ENCODE peak calls at places on chromosomes 12 and 14, in ten cellular contexts. H is iris pigment epithelial cell; R is iPS-NIHi11; E is EL; Z is CD4-positive, CD25-positive, alpha-beta regulatory T cell; S is BJ; F is tibial artery; T is NCI-H1105; X is KBM-7; L is stimulated activated CD4-positive, alpha-beta T cell treated with anti-CD3 and anti-CD28 coated beads, Interleukin-12 subunit alpha, Interleukin-12 subunit beta, amount 100 ng/mL, for 4 hours. P is an unnamed sample.

GRCh38 chr12:90484130-90484529 is 470.8 kb downstream of the CCER1 start:
- DNase-seq in H (no peak), R (no peak), E (no peak), Z (no peak), S (no peak), F (no peak), T (no peak), X (no peak), L (no peak), P (no peak)

GRCh38 chr12:63151898-63152700 is 1.1 kb upstream of the AVPR1A start:
- DNase-seq in H (peak; percentile 59), R (peak; percentile 83), E (peak; percentile 50), Z (no peak), S (no peak), F (peak; percentile 68), T (peak; percentile 66), X (peak; percentile 89), L (no peak), P (peak; percentile 70)

GRCh38 chr12:127987199-127987901 is 279.6 kb upstream of the TMEM132C start:
- DNase-seq in H (peak; percentile 22), R (no peak), E (peak; percentile 94), Z (no peak), S (peak; percentile 65), F (no peak), T (no peak), X (no peak), L (no peak), P (no peak)

GRCh38 chr12:81953541-81953940 is 194.4 kb upstream of the PPFIA2 start:
- DNase-seq in H (no peak), R (no peak), E (no peak), Z (no peak), S (no peak), F (no peak), T (no peak), X (no peak), L (no peak), P (no peak)

GRCh38 chr14:106489112-106489881 is 962.9 kb downstream of the TMEM121 start:
- DNase-seq in H (no peak), R (no peak), E (no peak), Z (no peak), S (no peak), F (no peak), T (no peak), X (no peak), L (no peak), P (no peak)

GRCh38 chr12:27332407-27333310 is at the start of gene BMAL2:
- DNase-seq in H (peak; percentile 48), R (peak; percentile 91), E (peak; percentile 63), Z (no peak), S (no peak), F (no peak), T (peak; percentile 57), X (peak; percentile 65), L (peak; percentile 36), P (peak; percentile 36)

GRCh38 chr14:104383931-104384775 is 195.4 kb upstream of the C14orf180 start:
- DNase-seq in H (no peak), R (no peak), E (no peak), Z (no peak), S (no peak), F (peak; percentile 47), T (peak; percentile 86), X (no peak), L (no peak), P (no peak)

GRCh38 chr12:32821293-32822089 is 65.8 kb upstream of the YARS2 start:
- DNase-seq in H (peak; percentile 68), R (no peak), E (peak; percentile 3), Z (no peak), S (no peak), F (no peak), T (no peak), X (no peak), L (no peak), P (no peak)

GRCh38 chr14:81169711-81170103 is 51.1 kb downstream of the GTF2A1 start:
- DNase-seq in H (peak; percentile 9), R (no peak), E (peak; percentile 31), Z (peak; percentile 1), S (no peak), F (peak; percentile 83), T (no peak), X (peak; percentile 69), L (no peak), P (no peak)

GRCh38 chr12:41624571-41624970 is 436.5 kb downstream of the PDZRN4 start:
- DNase-seq in H (no peak), R (no peak), E (no peak), Z (no peak), S (no peak), F (no peak), T (no peak), X (no peak), L (no peak), P (no peak)

GRCh38 chr14:77066555-77067172 is 31.4 kb upstream of the CIPC start:
- DNase-seq in H (no peak), R (no peak), E (no peak), Z (no peak), S (no peak), F (no peak), T (no peak), X (no peak), L (no peak), P (no peak)

GRCh38 chr12:25458047-25458552 is 95.0 kb downstream of the LMNTD1 start:
- DNase-seq in H (peak; percentile 88), R (no peak), E (peak; percentile 96), Z (no peak), S (peak; percentile 87), F (no peak), T (peak; percentile 29), X (no peak), L (no peak), P (no peak)

GRCh38 chr14:101020971-101021370 is 117.4 kb upstream of the RTL1 start:
- DNase-seq in H (no peak), R (no peak), E (no peak), Z (no peak), S (no peak), F (peak; percentile 49), T (no peak), X (no peak), L (no peak), P (no peak)

P was measured in NAMALWA.